ENCODE peak calls at places on chromosomes 16 and 17, in six cellular contexts. U is CD4-positive, alpha-beta T cell; B is heart right ventricle; K is fibroblast of mammary gland; Z is left ventricle myocardium inferior; E is GM10248. C is an unnamed sample.

GRCh38 chr17:77385750-77386501 is 245.2 kb downstream of the SEC14L1 start:
- DNase-seq in K (peak; percentile 76), B (no peak), U (no peak), E (no peak), Z (peak; percentile 61), C (peak; percentile 38)

GRCh38 chr17:2398655-2399571 is 1.9 kb downstream of the MNT start:
- DNase-seq in Z (peak; percentile 56), U (peak; percentile 70), E (no peak), K (peak; percentile 79), B (peak; percentile 65), C (no peak)

GRCh38 chr16:69340095-69340644 is 598 bp downstream of the NIP7 start:
- DNase-seq in B (peak; percentile 18), U (no peak), Z (no peak), E (no peak), K (no peak), C (no peak)

GRCh38 chr17:75240394-75241142 is 20.8 kb downstream of the GGA3 start:
- DNase-seq in Z (no peak), E (peak; percentile 54), U (peak; percentile 37), K (peak; percentile 38), B (no peak), C (no peak)

GRCh38 chr16:27344707-27345106 is 30.9 kb downstream of the IL4R start:
- DNase-seq in U (no peak), E (no peak), K (no peak), B (no peak), Z (no peak), C (no peak)

GRCh38 chr17:41428591-41429326 is 4.4 kb upstream of the KRT37 start:
- DNase-seq in Z (no peak), B (no peak), E (no peak), K (peak; percentile 43), U (no peak), C (no peak)

GRCh38 chr17:58630883-58631522 is 60.8 kb downstream of the TEX14 start:
- DNase-seq in Z (no peak), E (no peak), B (peak; percentile 6), U (no peak), K (no peak), C (no peak)

GRCh38 chr17:56488800-56489199 is 104.7 kb upstream of the NOG start:
- DNase-seq in U (no peak), B (no peak), E (no peak), K (no peak), Z (no peak), C (no peak)

GRCh38 chr17:35903451-35903850 is 23.3 kb upstream of the CCL5 start:
- DNase-seq in B (no peak), E (no peak), K (no peak), Z (no peak), U (no peak), C (no peak)

GRCh38 chr16:57693539-57693938 is 1.1 kb upstream of the DRC7 start:
- DNase-seq in B (no peak), Z (no peak), K (no peak), E (no peak), U (no peak), C (no peak)

GRCh38 chr16:31458073-31458834 is 1.0 kb upstream of the ARMC5 start:
- DNase-seq in U (peak; percentile 46), K (peak; percentile 49), E (peak; percentile 62), B (peak; percentile 59), Z (no peak), C (no peak)

GRCh38 chr16:76946879-76947278 is 244.1 kb upstream of the MON1B start:
- DNase-seq in U (no peak), K (peak; percentile 93), E (no peak), Z (no peak), B (no peak), C (no peak)

GRCh38 chr17:4881761-4882555 is 17.4 kb upstream of the C17orf107 start:
- DNase-seq in K (peak; percentile 22), U (peak; percentile 67), E (peak; percentile 79), B (peak; percentile 51), Z (peak; percentile 58), C (peak; percentile 52)

GRCh38 chr16:85917959-85918358 is 19.0 kb downstream of the IRF8 start:
- DNase-seq in U (no peak), B (no peak), K (no peak), E (no peak), Z (no peak), C (no peak)

GRCh38 chr17:47687748-47688147 is 6.2 kb upstream of the TBKBP1 start:
- DNase-seq in B (no peak), Z (no peak), U (no peak), E (no peak), K (peak; percentile 52), C (no peak)

GRCh38 chr17:48393271-48393670 is 36.7 kb downstream of the SKAP1 start:
- DNase-seq in K (no peak), B (no peak), E (no peak), U (no peak), Z (no peak), C (no peak)

GRCh38 chr17:42891539-42892152 is 9.0 kb upstream of the G6PC1 start:
- DNase-seq in U (no peak), B (peak; percentile 66), E (no peak), K (no peak), Z (peak; percentile 69), C (no peak)

GRCh38 chr16:65312795-65313194 is 190.9 kb upstream of the CDH11 start:
- DNase-seq in U (no peak), B (no peak), Z (no peak), K (peak; percentile 48), E (no peak), C (no peak)

GRCh38 chr17:36814958-36815357 is 122.3 kb upstream of the LHX1 start:
- DNase-seq in E (no peak), K (no peak), U (no peak), Z (no peak), B (no peak), C (no peak)

GRCh38 chr16:50326835-50327465 is 41.8 kb downstream of the BRD7 start:
- DNase-seq in U (peak; percentile 62), B (no peak), K (peak; percentile 58), Z (no peak), E (peak; percentile 49), C (no peak)

GRCh38 chr17:75364078-75364477 is 41.4 kb downstream of the GRB2 start:
- DNase-seq in B (no peak), Z (no peak), K (peak; percentile 81), E (no peak), U (no peak), C (no peak)

GRCh38 chr17:2683912-2684311 is 27.7 kb downstream of the CLUH start:
- DNase-seq in E (no peak), U (no peak), Z (no peak), B (no peak), K (no peak), C (peak; percentile 11)

GRCh38 chr17:15398736-15399331 is 57.4 kb upstream of the TEKT3 start:
- DNase-seq in K (peak; percentile 68), E (no peak), U (no peak), Z (no peak), B (no peak), C (no peak)

DNA sequence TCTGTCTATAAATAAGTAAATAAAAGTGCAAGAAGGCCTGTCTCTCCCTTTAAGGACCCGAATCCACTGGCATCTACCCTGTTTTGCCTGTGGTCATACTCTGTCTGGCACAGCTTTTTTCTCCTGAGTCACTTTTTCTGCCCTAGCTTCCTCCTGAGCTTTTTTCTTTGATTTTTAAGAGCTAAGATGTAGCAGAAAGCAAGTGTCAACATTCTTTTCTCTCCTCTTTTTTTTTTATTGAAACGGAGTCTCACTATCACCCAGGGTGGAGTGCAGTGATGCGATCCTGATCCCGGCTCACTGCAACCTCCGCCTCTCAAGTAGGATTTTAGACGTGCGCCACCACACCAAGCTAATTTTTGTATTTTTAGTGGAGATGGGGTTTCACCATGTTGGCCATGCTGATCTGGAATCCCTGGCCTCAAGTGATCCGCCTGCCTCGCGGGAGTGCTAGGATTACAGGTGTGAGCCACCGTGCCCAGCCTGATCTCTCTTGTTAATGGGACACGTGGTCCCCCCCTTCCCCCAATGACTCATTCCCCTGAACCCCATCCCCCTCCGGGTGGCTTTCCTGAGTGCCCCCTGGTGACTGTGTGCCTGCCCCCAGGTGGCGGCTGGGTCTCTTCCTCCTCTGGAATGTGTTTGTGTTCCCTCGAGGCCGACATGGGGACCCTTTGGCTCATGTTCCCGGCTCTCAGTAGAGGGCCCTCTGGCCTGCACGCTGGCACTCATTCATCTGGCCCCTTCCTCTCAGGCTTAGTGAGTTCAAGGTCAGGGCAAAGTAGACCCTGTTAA is 14.2 kb downstream of the C16orf90 start:
- DNase-seq in Z (no peak), B (no peak), K (no peak), U (no peak), E (no peak), C (no peak)
- TF ChIP-seq CTCF in Z (no peak), B (no peak), K (no peak), U (no peak), E (no peak), C (no peak)

GRCh38 chr17:17127730-17128291 is 78.3 kb downstream of the PLD6 start:
- DNase-seq in B (no peak), Z (peak; percentile 8), E (no peak), K (no peak), U (no peak), C (no peak)

GRCh38 chr17:17129466-17129865 is 76.7 kb downstream of the PLD6 start:
- DNase-seq in B (no peak), U (no peak), Z (no peak), E (no peak), K (no peak), C (no peak)

GRCh38 chr17:17128476-17129075 is 77.6 kb downstream of the PLD6 start:
- DNase-seq in Z (no peak), B (no peak), K (no peak), U (no peak), E (no peak), C (no peak)

GRCh38 chr17:17131876-17132275 is 74.3 kb downstream of the PLD6 start:
- DNase-seq in U (no peak), K (no peak), E (no peak), Z (no peak), B (no peak), C (no peak)

GRCh38 chr17:17130077-17130844 is 75.9 kb downstream of the PLD6 start:
- DNase-seq in Z (no peak), E (no peak), U (no peak), K (no peak), B (no peak), C (no peak)
- TF ChIP-seq CTCF in Z (no peak), E (no peak), U (no peak), K (no peak), B (no peak), C (no peak)

GRCh38 chr17:28518132-28518531 is 12.0 kb downstream of the FOXN1 start:
- DNase-seq in Z (no peak), U (no peak), E (no peak), B (no peak), K (no peak), C (no peak)

GRCh38 chr17:28511858-28512461 is 5.8 kb downstream of the FOXN1 start:
- DNase-seq in Z (no peak), U (no peak), B (no peak), K (no peak), E (no peak), C (no peak)

GRCh38 chr17:28515518-28515917 is 9.4 kb downstream of the FOXN1 start:
- DNase-seq in Z (no peak), K (no peak), U (no peak), E (no peak), B (no peak), C (no peak)

GRCh38 chr17:28513476-28513875 is 7.3 kb downstream of the FOXN1 start:
- DNase-seq in E (no peak), U (no peak), B (no peak), Z (no peak), K (no peak), C (no peak)

GRCh38 chr17:28514571-28515002 is 8.4 kb downstream of the FOXN1 start:
- DNase-seq in B (no peak), E (no peak), K (no peak), U (no peak), Z (no peak), C (no peak)
- TF ChIP-seq CTCF in B (no peak), E (no peak), K (no peak), U (no peak), Z (no peak), C (no peak)

GRCh38 chr17:67606896-67607604 is 110.7 kb upstream of the NOL11 start:
- DNase-seq in U (no peak), E (no peak), B (peak; percentile 22), Z (no peak), K (no peak), C (no peak)
- TF ChIP-seq CTCF in U (no peak), E (no peak), B (no peak), Z (peak; percentile 33), K (no peak), C (no peak)